ENCODE peak calls at places on chromosome 19, in seven cellular contexts. One of them, this sample, is unnamed.

GRCh38 chr19:18483119-18483518 is 38.8 kb downstream of the ELL start:
- DNase-seq in H1: no peak
- DNase-seq in trophoblast cell: no peak
- DNase-seq in neuronal stem cell: no peak
- DNase-seq in H9: no peak
- DNase-seq in mesenchymal stem cell: no peak
- DNase-seq in mesendoderm: no peak
- DNase-seq in this sample: no peak

GRCh38 chr19:17909017-17909732 is 23.6 kb upstream of the CCDC124 start:
- DNase-seq in H1: no peak
- DNase-seq in trophoblast cell: no peak
- DNase-seq in neuronal stem cell: no peak
- DNase-seq in H9: peak
- DNase-seq in mesenchymal stem cell: no peak
- DNase-seq in mesendoderm: peak
- DNase-seq in this sample: no peak

GRCh38 chr19:20422616-20423205 is 142.9 kb downstream of the ZNF737 start:
- DNase-seq in H1: no peak
- DNase-seq in trophoblast cell: no peak
- DNase-seq in neuronal stem cell: peak
- DNase-seq in H9: no peak
- DNase-seq in mesenchymal stem cell: peak
- DNase-seq in mesendoderm: peak
- DNase-seq in this sample: no peak

GRCh38 chr19:1073063-1073955 is 6.3 kb downstream of the ARHGAP45 start:
- DNase-seq in H1: no peak
- DNase-seq in trophoblast cell: no peak
- DNase-seq in neuronal stem cell: no peak
- DNase-seq in H9: no peak
- DNase-seq in mesenchymal stem cell: no peak
- DNase-seq in mesendoderm: no peak
- DNase-seq in this sample: no peak

GRCh38 chr19:7126132-7126531 is 56.6 kb downstream of the ZNF557 start:
- DNase-seq in H1: no peak
- DNase-seq in trophoblast cell: no peak
- DNase-seq in neuronal stem cell: no peak
- DNase-seq in H9: no peak
- DNase-seq in mesenchymal stem cell: no peak
- DNase-seq in mesendoderm: no peak
- DNase-seq in this sample: no peak

GRCh38 chr19:6674868-6675305 is 4.9 kb upstream of the TNFSF14 start:
- DNase-seq in H1: peak
- DNase-seq in trophoblast cell: no peak
- DNase-seq in neuronal stem cell: peak
- DNase-seq in H9: peak
- DNase-seq in mesenchymal stem cell: peak
- DNase-seq in mesendoderm: peak
- DNase-seq in this sample: peak

GRCh38 chr19:45305421-45305820 is 17.3 kb downstream of the CKM start:
- DNase-seq in H1: no peak
- DNase-seq in trophoblast cell: no peak
- DNase-seq in neuronal stem cell: no peak
- DNase-seq in H9: peak
- DNase-seq in mesenchymal stem cell: peak
- DNase-seq in mesendoderm: peak
- DNase-seq in this sample: no peak

GRCh38 chr19:1266116-1266817 is 2.9 kb upstream of the CIRBP start:
- DNase-seq in H1: no peak
- DNase-seq in trophoblast cell: peak
- DNase-seq in neuronal stem cell: peak
- DNase-seq in H9: peak
- DNase-seq in mesenchymal stem cell: peak
- DNase-seq in mesendoderm: peak
- DNase-seq in this sample: peak

GRCh38 chr19:18225702-18226468 is at the start of gene PDE4C:
- DNase-seq in H1: no peak
- DNase-seq in trophoblast cell: no peak
- DNase-seq in neuronal stem cell: no peak
- DNase-seq in H9: peak
- DNase-seq in mesenchymal stem cell: peak
- DNase-seq in mesendoderm: no peak
- DNase-seq in this sample: no peak

GRCh38 chr19:2290441-2291184 is 8.6 kb upstream of the PEAK3 start:
- DNase-seq in H1: no peak
- DNase-seq in trophoblast cell: no peak
- DNase-seq in neuronal stem cell: no peak
- DNase-seq in H9: peak
- DNase-seq in mesenchymal stem cell: no peak
- DNase-seq in mesendoderm: no peak
- DNase-seq in this sample: no peak

GRCh38 chr19:50720921-50721291 is 1.3 kb upstream of the SHANK1 start:
- DNase-seq in H1: no peak
- DNase-seq in trophoblast cell: no peak
- DNase-seq in neuronal stem cell: no peak
- DNase-seq in H9: no peak
- DNase-seq in mesenchymal stem cell: peak
- DNase-seq in mesendoderm: no peak
- DNase-seq in this sample: peak

GRCh38 chr19:5141926-5142724 is 173.2 kb downstream of the KDM4B start:
- DNase-seq in H1: no peak
- DNase-seq in trophoblast cell: no peak
- DNase-seq in neuronal stem cell: no peak
- DNase-seq in H9: no peak
- DNase-seq in mesenchymal stem cell: no peak
- DNase-seq in mesendoderm: no peak
- DNase-seq in this sample: no peak

GRCh38 chr19:42198676-42199439 is 18.6 kb downstream of the DEDD2 start:
- DNase-seq in H1: no peak
- DNase-seq in trophoblast cell: no peak
- DNase-seq in neuronal stem cell: no peak
- DNase-seq in H9: peak
- DNase-seq in mesenchymal stem cell: no peak
- DNase-seq in mesendoderm: peak
- DNase-seq in this sample: no peak

GRCh38 chr19:10809693-10810285 is 26.2 kb downstream of the TMED1 start:
- DNase-seq in H1: no peak
- DNase-seq in trophoblast cell: no peak
- DNase-seq in neuronal stem cell: no peak
- DNase-seq in H9: no peak
- DNase-seq in mesenchymal stem cell: no peak
- DNase-seq in mesendoderm: no peak
- DNase-seq in this sample: no peak

GRCh38 chr19:45179063-45179847 is 671 bp downstream of the BLOC1S3 start:
- DNase-seq in H1: no peak
- DNase-seq in trophoblast cell: peak
- DNase-seq in neuronal stem cell: no peak
- DNase-seq in H9: no peak
- DNase-seq in mesenchymal stem cell: peak
- DNase-seq in mesendoderm: no peak
- DNase-seq in this sample: peak

GRCh38 chr19:5074830-5075394 is 106.0 kb downstream of the KDM4B start:
- DNase-seq in H1: no peak
- DNase-seq in trophoblast cell: no peak
- DNase-seq in neuronal stem cell: no peak
- DNase-seq in H9: no peak
- DNase-seq in mesenchymal stem cell: no peak
- DNase-seq in mesendoderm: no peak
- DNase-seq in this sample: no peak

GRCh38 chr19:5106361-5106760 is 137.4 kb downstream of the KDM4B start:
- DNase-seq in H1: no peak
- DNase-seq in trophoblast cell: no peak
- DNase-seq in neuronal stem cell: no peak
- DNase-seq in H9: no peak
- DNase-seq in mesenchymal stem cell: no peak
- DNase-seq in mesendoderm: no peak
- DNase-seq in this sample: no peak

DNA sequence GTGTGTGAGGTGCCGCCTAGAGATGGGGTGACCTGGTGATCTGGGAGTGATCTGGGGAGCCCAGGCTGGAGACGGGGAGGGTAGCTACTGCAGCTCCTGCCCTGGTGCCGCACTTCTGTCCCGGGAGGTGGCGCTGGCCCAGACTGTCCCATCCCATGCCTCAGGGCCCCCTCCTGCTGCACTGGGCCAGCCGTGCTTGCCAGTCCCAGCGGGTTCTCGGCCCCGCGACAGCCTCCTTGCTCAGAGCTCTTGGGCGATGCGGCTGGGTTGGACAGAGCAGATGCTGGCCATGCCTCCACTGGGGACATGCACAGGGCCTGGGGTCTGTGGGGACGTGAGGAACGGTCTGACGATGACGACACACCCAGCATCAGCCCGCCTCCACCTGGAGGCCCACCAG is 2.5 kb downstream of the RAX2 start:
- DNase-seq in H1: no peak
- DNase-seq in trophoblast cell: no peak
- DNase-seq in neuronal stem cell: no peak
- DNase-seq in H9: no peak
- DNase-seq in mesenchymal stem cell: no peak
- DNase-seq in mesendoderm: no peak
- DNase-seq in this sample: no peak
- H2AK5ac ChIP-seq in H1: no peak
- H2AK5ac ChIP-seq in trophoblast cell: no peak
- H2AK5ac ChIP-seq in neuronal stem cell: peak
- H2AK5ac ChIP-seq in H9: no peak
- H2AK5ac ChIP-seq in mesenchymal stem cell: no peak
- H2AK5ac ChIP-seq in mesendoderm: no peak
- H2AK5ac ChIP-seq in this sample: no peak

DNA sequence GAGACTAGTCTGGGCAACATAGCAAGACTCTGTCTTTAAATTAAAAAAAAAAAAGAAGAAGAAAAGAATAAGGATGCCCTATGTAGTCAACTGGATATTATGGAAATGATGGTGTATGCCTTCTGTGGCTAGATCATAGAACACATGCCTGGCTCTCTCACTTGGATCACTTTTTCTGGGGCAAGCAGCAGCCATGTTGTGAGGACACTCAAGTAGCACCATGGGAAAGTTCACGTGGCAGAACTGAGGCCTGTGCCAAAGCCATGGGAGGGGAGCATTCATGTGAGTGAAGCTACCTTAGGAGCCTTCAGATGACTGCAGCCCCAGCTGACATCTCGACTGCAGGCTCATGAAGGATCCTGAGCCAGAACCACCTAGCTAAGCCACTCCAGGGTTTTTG is 12.0 kb downstream of the PLAUR start:
- DNase-seq in H1: no peak
- DNase-seq in trophoblast cell: no peak
- DNase-seq in neuronal stem cell: no peak
- DNase-seq in H9: no peak
- DNase-seq in mesenchymal stem cell: no peak
- DNase-seq in mesendoderm: no peak
- DNase-seq in this sample: no peak
- H2AK5ac ChIP-seq in H1: no peak
- H2AK5ac ChIP-seq in trophoblast cell: no peak
- H2AK5ac ChIP-seq in neuronal stem cell: no peak
- H2AK5ac ChIP-seq in H9: no peak
- H2AK5ac ChIP-seq in mesenchymal stem cell: no peak
- H2AK5ac ChIP-seq in mesendoderm: no peak
- H2AK5ac ChIP-seq in this sample: no peak

GRCh38 chr19:16308081-16308480 is 16.5 kb upstream of the KLF2 start:
- DNase-seq in H1: no peak
- DNase-seq in trophoblast cell: no peak
- DNase-seq in neuronal stem cell: no peak
- DNase-seq in H9: no peak
- DNase-seq in mesenchymal stem cell: no peak
- DNase-seq in mesendoderm: no peak
- DNase-seq in this sample: no peak

GRCh38 chr19:16303755-16304154 is 20.9 kb upstream of the KLF2 start:
- DNase-seq in H1: no peak
- DNase-seq in trophoblast cell: no peak
- DNase-seq in neuronal stem cell: no peak
- DNase-seq in H9: no peak
- DNase-seq in mesenchymal stem cell: no peak
- DNase-seq in mesendoderm: no peak
- DNase-seq in this sample: no peak

GRCh38 chr19:16309653-16310052 is 15.0 kb upstream of the KLF2 start:
- DNase-seq in H1: no peak
- DNase-seq in trophoblast cell: no peak
- DNase-seq in neuronal stem cell: no peak
- DNase-seq in H9: no peak
- DNase-seq in mesenchymal stem cell: no peak
- DNase-seq in mesendoderm: no peak
- DNase-seq in this sample: no peak

GRCh38 chr19:16301999-16302694 is 22.5 kb upstream of the KLF2 start:
- DNase-seq in H1: no peak
- DNase-seq in trophoblast cell: no peak
- DNase-seq in neuronal stem cell: no peak
- DNase-seq in H9: no peak
- DNase-seq in mesenchymal stem cell: no peak
- DNase-seq in mesendoderm: no peak
- DNase-seq in this sample: peak

DNA sequence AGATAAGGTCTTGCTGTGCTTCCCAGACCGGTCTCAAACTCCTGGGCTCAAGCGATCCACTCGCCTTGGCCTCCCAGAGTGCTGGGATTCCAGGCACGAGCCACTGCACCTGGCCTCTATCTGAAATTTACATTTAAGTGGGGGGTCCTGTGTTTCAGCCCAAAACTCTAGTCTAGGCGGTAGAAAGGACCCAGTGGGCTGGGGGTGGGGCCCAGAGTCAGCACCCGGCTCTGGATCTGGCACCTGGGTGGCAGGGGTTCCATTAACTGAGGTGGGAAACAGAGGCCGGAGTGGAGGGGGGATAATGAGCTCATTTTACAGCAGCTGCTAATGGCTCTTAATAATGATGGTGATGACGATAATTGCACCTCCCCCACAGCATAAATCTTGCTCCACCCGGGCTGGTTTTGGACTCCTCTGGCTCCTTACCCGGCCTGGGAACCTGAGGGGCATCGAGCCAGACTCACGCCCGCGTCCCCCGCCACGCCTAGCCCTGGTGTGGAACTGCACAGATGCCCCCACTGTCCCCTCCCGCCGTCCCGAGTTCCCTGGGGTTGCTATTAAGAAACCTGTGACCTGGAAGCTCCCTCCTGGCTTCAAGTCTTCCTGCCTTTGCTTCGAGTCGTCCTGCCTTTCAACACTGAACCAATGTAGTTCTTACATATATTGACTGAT is 17.8 kb upstream of the KLF2 start:
- DNase-seq in H1: no peak
- DNase-seq in trophoblast cell: no peak
- DNase-seq in neuronal stem cell: no peak
- DNase-seq in H9: no peak
- DNase-seq in mesenchymal stem cell: no peak
- DNase-seq in mesendoderm: no peak
- DNase-seq in this sample: no peak
- H2AK5ac ChIP-seq in H1: peak
- H2AK5ac ChIP-seq in trophoblast cell: no peak
- H2AK5ac ChIP-seq in neuronal stem cell: no peak
- H2AK5ac ChIP-seq in H9: no peak
- H2AK5ac ChIP-seq in mesenchymal stem cell: no peak
- H2AK5ac ChIP-seq in mesendoderm: no peak
- H2AK5ac ChIP-seq in this sample: no peak

GRCh38 chr19:48696353-48697010 is 711 bp downstream of the FUT2 start:
- DNase-seq in H1: no peak
- DNase-seq in trophoblast cell: no peak
- DNase-seq in neuronal stem cell: no peak
- DNase-seq in H9: peak
- DNase-seq in mesenchymal stem cell: peak
- DNase-seq in mesendoderm: peak
- DNase-seq in this sample: no peak

GRCh38 chr19:48698046-48698445 is 2.3 kb downstream of the FUT2 start:
- DNase-seq in H1: no peak
- DNase-seq in trophoblast cell: no peak
- DNase-seq in neuronal stem cell: no peak
- DNase-seq in H9: no peak
- DNase-seq in mesenchymal stem cell: peak
- DNase-seq in mesendoderm: no peak
- DNase-seq in this sample: peak

GRCh38 chr19:48695743-48696352 is at the start of gene FUT2:
- DNase-seq in H1: no peak
- DNase-seq in trophoblast cell: no peak
- DNase-seq in neuronal stem cell: no peak
- DNase-seq in H9: peak
- DNase-seq in mesenchymal stem cell: no peak
- DNase-seq in mesendoderm: peak
- DNase-seq in this sample: no peak
- H2AK5ac ChIP-seq in H1: no peak
- H2AK5ac ChIP-seq in trophoblast cell: no peak
- H2AK5ac ChIP-seq in neuronal stem cell: peak
- H2AK5ac ChIP-seq in H9: no peak
- H2AK5ac ChIP-seq in mesenchymal stem cell: no peak
- H2AK5ac ChIP-seq in mesendoderm: no peak
- H2AK5ac ChIP-seq in this sample: no peak

This sample was measured in IMR-90.